ENCODE peak calls at places on chromosomes 5 and 9, in five cellular contexts. Q is fibroblast of the aortic adventitia, K is RWPE2, D is HCT116, W is GM06990. V is an unnamed sample.

GRCh38 chr5:1364211-1364610 is 19.3 kb upstream of the CLPTM1L start:
- DNase-seq in Q (no peak), K (no peak), D (no peak), W (no peak), V (no peak)

GRCh38 chr5:15623794-15624193 is 123.8 kb downstream of the FBXL7 start:
- DNase-seq in Q (no peak), K (no peak), D (no peak), W (no peak), V (no peak)

GRCh38 chr9:110142253-110142652 is 65.7 kb downstream of the C9orf152 start:
- DNase-seq in Q (no peak), K (no peak), D (no peak), W (no peak), V (no peak)

GRCh38 chr5:34057118-34057517 is 14.1 kb upstream of the C1QTNF3 start:
- DNase-seq in Q (no peak), K (no peak), D (no peak), W (no peak), V (no peak)

GRCh38 chr5:147659166-147659929 is 123.2 kb downstream of the JAKMIP2 start:
- DNase-seq in Q (no peak), K (no peak), D (no peak), W (no peak), V (no peak)

GRCh38 chr9:14752271-14752670 is 29.7 kb upstream of the CER1 start:
- DNase-seq in Q (no peak), K (no peak), D (no peak), W (no peak), V (no peak)

GRCh38 chr9:137461316-137461662 is 2.2 kb upstream of the NSMF start:
- DNase-seq in Q (no peak), K (peak), D (no peak), W (no peak), V (no peak)

GRCh38 chr5:137836997-137837396 is 30.7 kb upstream of the MYOT start:
- DNase-seq in Q (peak), K (no peak), D (no peak), W (no peak), V (no peak)

GRCh38 chr9:4508907-4509589 is 18.8 kb downstream of the SLC1A1 start:
- DNase-seq in Q (peak), K (no peak), D (no peak), W (no peak), V (no peak)

GRCh38 chr9:89491688-89492087 is 6.2 kb downstream of the SEMA4D start:
- DNase-seq in Q (no peak), K (no peak), D (no peak), W (no peak), V (no peak)

GRCh38 chr5:133304707-133305216 is 252.9 kb downstream of the HSPA4 start:
- DNase-seq in Q (no peak), K (no peak), D (no peak), W (no peak), V (no peak)

GRCh38 chr5:95761771-95762680 is 30.9 kb downstream of the RHOBTB3 start:
- DNase-seq in Q (peak), K (no peak), D (no peak), W (no peak), V (no peak)

GRCh38 chr5:170306381-170306790 is 8.8 kb upstream of the LCP2 start:
- DNase-seq in Q (peak), K (no peak), D (no peak), W (no peak), V (no peak)

GRCh38 chr5:168946363-168946762 is 354.6 kb downstream of the SLIT3 start:
- DNase-seq in Q (no peak), K (peak), D (no peak), W (no peak), V (no peak)
- TF ChIP-seq CTCF in Q (peak), K (no peak), D (no peak), W (peak), V (no peak)

GRCh38 chr9:19936598-19936997 is 147.8 kb upstream of the SLC24A2 start:
- DNase-seq in Q (no peak), K (no peak), D (no peak), W (no peak), V (no peak)

GRCh38 chr9:19940808-19941207 is 152.0 kb upstream of the SLC24A2 start:
- DNase-seq in Q (no peak), K (no peak), D (no peak), W (no peak), V (no peak)

GRCh38 chr9:19939890-19940289 is 151.1 kb upstream of the SLC24A2 start:
- DNase-seq in Q (no peak), K (no peak), D (no peak), W (no peak), V (no peak)

GRCh38 chr9:19937121-19937520 is 148.3 kb upstream of the SLC24A2 start:
- DNase-seq in Q (no peak), K (no peak), D (no peak), W (no peak), V (no peak)

GRCh38 chr9:19938990-19939736 is 150.3 kb upstream of the SLC24A2 start:
- DNase-seq in Q (no peak), K (no peak), D (no peak), W (no peak), V (no peak)
- TF ChIP-seq CTCF in Q (no peak), K (no peak), D (no peak), W (no peak), V (no peak)

GRCh38 chr5:32489791-32490581 is 45.4 kb upstream of the ZFR start:
- DNase-seq in Q (peak), K (peak), D (peak), W (peak), V (peak)

GRCh38 chr5:32487008-32487407 is 42.5 kb upstream of the ZFR start:
- DNase-seq in Q (no peak), K (no peak), D (no peak), W (no peak), V (no peak)

GRCh38 chr5:32494827-32495226 is 50.3 kb upstream of the ZFR start:
- DNase-seq in Q (no peak), K (no peak), D (no peak), W (no peak), V (no peak)

GRCh38 chr5:32487424-32487823 is 42.9 kb upstream of the ZFR start:
- DNase-seq in Q (no peak), K (no peak), D (no peak), W (no peak), V (no peak)

GRCh38 chr5:32490972-32491557 is 46.5 kb upstream of the ZFR start:
- DNase-seq in Q (peak), K (no peak), D (no peak), W (no peak), V (no peak)
- TF ChIP-seq CTCF in Q (no peak), K (no peak), D (no peak), W (no peak), V (no peak)

DNA sequence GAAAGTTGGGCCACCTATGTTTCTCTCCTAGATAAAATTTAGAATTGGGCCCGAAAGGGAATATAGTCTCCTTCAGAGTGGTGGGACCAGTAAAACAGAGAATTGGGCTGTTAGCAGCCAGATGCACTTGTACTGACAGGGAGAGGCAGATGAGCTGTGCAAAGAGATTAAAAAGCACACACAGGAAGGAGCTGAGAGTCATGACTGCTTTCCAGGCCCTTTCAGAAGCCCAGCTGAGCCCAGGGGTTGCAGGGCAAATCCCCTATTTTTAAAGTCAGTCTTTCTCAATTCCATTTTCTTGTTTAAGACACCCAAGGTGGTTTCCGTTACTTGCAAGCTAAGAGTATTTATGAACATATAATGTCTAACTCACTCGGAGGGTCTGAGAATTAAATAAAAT is 130.4 kb downstream of the PRELID2 start:
- DNase-seq in Q (no peak), K (no peak), D (no peak), W (no peak), V (no peak)
- TF ChIP-seq CTCF in Q (no peak), K (no peak), D (no peak), W (no peak), V (no peak)

GRCh38 chr5:43304520-43304919 is 8.7 kb downstream of the HMGCS1 start:
- DNase-seq in Q (peak), K (no peak), D (no peak), W (peak), V (peak)

GRCh38 chr5:43303242-43303641 is 10.0 kb downstream of the HMGCS1 start:
- DNase-seq in Q (no peak), K (no peak), D (no peak), W (no peak), V (no peak)

GRCh38 chr5:43309657-43310056 is 3.6 kb downstream of the HMGCS1 start:
- DNase-seq in Q (peak), K (no peak), D (no peak), W (no peak), V (no peak)

GRCh38 chr5:43309122-43309521 is 4.1 kb downstream of the HMGCS1 start:
- DNase-seq in Q (no peak), K (no peak), D (no peak), W (no peak), V (no peak)

GRCh38 chr5:43305948-43306563 is 7.2 kb downstream of the HMGCS1 start:
- DNase-seq in Q (peak), K (no peak), D (peak), W (peak), V (peak)
- TF ChIP-seq CTCF in Q (peak), K (peak), D (peak), W (peak), V (peak)

DNA sequence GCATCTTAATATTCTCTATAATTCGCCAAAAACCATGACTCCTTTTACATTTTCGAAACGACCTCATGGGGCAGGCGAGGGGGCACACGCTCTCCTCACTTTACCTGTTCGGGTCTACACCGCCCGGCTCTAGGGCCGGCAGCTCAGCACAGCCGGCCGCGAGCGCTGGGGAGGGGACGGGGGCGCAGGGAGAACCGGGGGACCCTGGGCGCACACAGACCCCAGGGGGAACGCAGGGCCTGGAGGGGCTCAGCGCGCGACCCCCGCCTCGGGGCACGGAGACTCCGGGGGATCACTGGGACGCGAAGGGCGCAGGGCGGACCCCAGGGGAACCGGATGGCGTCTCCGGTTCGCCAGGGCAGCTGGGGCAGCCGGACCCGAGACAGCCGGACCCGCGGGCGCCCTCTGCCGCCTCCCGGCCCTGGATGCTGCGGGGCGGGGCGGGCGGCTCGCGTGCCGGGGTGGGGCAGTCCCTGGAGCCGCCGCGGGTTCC is at the start of gene AHRR:
- DNase-seq in Q (peak), K (peak), D (no peak), W (peak), V (peak)
- TF ChIP-seq CTCF in Q (peak), K (peak), D (peak), W (peak), V (peak)

DNA sequence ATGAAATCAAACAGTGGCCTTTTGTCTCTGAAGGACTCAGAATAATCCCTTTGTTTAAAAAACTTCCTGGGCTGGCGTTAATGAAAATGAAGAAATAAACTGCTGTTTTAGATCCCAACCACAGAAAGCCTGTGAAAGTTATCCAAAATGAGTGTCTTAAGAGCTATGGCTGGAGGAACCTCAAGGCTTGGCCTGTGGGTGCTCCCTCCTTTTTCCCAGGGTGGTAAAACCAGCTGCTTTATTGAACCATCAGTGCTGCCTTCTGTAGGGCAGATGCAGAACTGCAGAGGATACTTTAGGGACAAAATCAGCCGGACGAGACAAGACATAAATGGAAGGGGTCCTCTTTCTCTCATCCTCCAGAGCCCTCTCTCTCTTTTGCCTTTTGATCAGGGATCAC is 100.9 kb downstream of the SMARCA2 start:
- DNase-seq in Q (no peak), K (no peak), D (peak), W (no peak), V (peak)
- TF ChIP-seq CTCF in Q (peak), K (peak), D (no peak), W (peak), V (no peak)

GRCh38 chr5:36073595-36074216 is 7.0 kb upstream of the UGT3A2 start:
- DNase-seq in Q (peak), K (no peak), D (peak), W (no peak), V (peak)

GRCh38 chr5:36078430-36078829 is 11.7 kb upstream of the UGT3A2 start:
- DNase-seq in Q (no peak), K (no peak), D (no peak), W (no peak), V (no peak)

DNA sequence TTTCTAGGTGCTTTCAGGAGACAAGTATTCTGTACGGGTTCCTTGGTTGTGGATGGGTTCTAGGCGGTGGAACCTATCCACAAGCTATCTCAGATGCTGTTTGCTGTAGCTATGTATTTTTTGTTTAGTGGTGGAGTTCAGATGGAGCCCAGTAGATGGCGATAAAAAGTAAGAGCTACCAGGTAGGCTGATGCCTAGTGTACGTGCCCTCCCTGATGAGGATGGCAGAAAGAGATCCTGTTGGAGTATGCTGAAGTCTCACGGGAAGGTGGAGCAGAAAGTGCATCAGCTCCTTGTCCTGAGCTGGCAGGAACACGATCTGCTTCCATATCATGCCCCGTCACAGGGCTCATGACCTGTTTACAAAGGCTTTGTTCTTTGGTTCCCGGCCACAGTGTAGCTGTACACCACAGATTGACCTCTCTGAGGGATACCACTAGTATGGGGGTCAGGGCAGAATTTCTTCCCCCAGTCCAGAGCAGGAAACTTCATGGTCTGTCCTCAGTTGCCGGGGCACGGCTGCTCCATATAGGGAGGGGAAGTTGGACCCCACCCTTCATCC is 12.6 kb upstream of the UGT3A2 start:
- DNase-seq in Q (peak), K (no peak), D (peak), W (peak), V (peak)
- TF ChIP-seq CTCF in Q (peak), K (peak), D (peak), W (peak), V (peak)

DNA sequence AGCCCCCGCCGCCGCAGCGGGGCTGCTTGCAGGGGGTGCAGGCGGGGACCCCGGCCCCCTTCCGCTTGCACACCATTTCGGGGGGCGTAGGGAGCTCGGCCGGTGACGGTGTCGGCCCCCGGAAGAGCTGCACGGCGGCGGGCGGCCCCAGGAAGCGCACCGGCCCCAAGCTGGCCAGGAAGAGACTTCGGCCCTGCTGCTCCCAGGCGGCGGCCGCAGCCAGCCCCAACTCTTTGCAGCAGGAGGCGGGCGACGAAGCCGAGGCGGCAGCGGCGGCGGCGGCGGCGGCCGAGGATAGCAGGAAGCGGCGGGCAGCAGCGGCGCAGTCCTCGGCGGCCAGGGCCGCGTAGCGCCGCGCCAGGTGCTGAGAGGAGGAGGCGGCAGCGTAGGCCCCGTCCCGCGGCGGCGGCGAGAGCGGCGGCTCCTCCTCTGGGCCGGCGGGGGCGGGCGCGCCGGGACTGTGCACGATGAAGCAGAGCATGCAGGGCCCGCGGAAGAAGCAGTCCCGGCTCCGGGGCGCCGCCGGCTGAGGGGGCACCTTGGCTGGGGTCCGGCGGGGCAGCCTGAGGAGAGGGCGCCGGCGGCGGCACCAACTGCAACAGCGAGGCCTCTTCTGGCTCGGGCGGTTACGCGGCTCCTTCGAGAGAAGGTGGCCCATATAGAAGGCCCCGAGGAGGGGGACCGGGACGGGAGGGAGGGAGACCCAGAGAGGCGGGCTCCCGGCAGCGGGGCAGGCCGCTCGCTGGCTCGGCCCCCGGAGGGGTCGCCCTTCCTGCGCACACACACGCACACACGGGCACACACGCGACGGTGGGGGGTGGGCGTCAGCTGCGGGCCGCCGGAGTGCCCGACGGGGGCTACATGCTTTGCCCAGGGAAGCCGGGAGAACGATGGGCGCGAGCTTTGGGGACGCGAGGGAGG is 604 bp downstream of the FBXL17 start:
- DNase-seq in Q (peak), K (peak), D (peak), W (peak), V (peak)
- TF ChIP-seq CTCF in Q (no peak), K (no peak), D (no peak), W (no peak), V (no peak)

DNA sequence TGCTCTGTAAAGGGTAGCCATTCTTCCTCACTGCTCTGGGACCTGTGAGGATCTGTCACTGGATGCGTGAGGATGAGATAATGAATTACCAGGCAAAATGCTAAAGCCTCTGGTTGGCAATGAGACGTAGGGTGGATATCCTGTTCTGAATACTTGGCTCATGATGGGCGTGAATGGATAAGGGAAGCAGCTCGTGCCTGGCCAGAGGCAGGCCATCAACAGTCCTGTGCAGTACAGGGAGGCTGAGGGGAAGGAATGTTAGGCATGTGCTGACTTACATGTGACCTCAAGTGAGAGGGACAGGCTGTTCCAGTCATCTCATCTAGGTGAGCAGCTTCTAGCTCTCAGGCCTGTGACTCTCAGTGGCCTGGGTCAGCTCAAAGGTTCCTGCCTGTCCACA is 172.8 kb downstream of the CARTPT start:
- DNase-seq in Q (peak), K (no peak), D (no peak), W (no peak), V (no peak)
- TF ChIP-seq CTCF in Q (no peak), K (no peak), D (no peak), W (no peak), V (no peak)